ENCODE peak calls at places on chromosomes 11 and 22, in eight cellular contexts. F, R, Q, S, M, V, X and K are unnamed samples.

GRCh38 chr11:79150966-79151365 is 289.9 kb downstream of the TENM4 start:
- DNase-seq in F (no peak), R (no peak), Q (no peak), S (no peak), M (no peak), V (no peak), X (no peak), K (no peak)

GRCh38 chr22:44582016-44582415 is 84.0 kb upstream of the RTL6 start:
- DNase-seq in F (no peak), R (no peak), Q (peak), S (no peak), M (no peak), V (no peak), X (peak), K (peak)

GRCh38 chr11:113579292-113579940 is 104.2 kb upstream of the DRD2 start:
- DNase-seq in F (no peak), R (no peak), Q (no peak), S (no peak), M (no peak), V (no peak), X (no peak), K (no peak)

GRCh38 chr11:77407613-77408012 is 66.3 kb downstream of the PAK1 start:
- DNase-seq in F (peak), R (no peak), Q (no peak), S (no peak), M (peak), V (no peak), X (no peak), K (no peak)

GRCh38 chr11:20032577-20033265 is 127.6 kb downstream of the DBX1 start:
- DNase-seq in F (no peak), R (no peak), Q (no peak), S (no peak), M (no peak), V (no peak), X (no peak), K (no peak)

GRCh38 chr11:78138694-78139421 is 568 bp downstream of the ALG8 start:
- DNase-seq in F (no peak), R (peak), Q (no peak), S (no peak), M (peak), V (peak), X (no peak), K (no peak)

GRCh38 chr22:17269607-17270261 is 50.5 kb upstream of the ADA2 start:
- DNase-seq in F (no peak), R (no peak), Q (no peak), S (no peak), M (no peak), V (no peak), X (no peak), K (no peak)

GRCh38 chr11:45609902-45610301 is 55.5 kb downstream of the CHST1 start:
- DNase-seq in F (no peak), R (no peak), Q (peak), S (no peak), M (no peak), V (no peak), X (no peak), K (no peak)

GRCh38 chr22:30948930-30949342 is 19.6 kb downstream of the MORC2 start:
- DNase-seq in F (no peak), R (no peak), Q (no peak), S (no peak), M (no peak), V (no peak), X (no peak), K (no peak)